ENCODE peak calls at places on chromosomes 5 and 9, in nine cellular contexts. Q, N, T, J, R, Y, I, M and A are unnamed samples.

GRCh38 chr5:159128070-159128507 is 28.4 kb upstream of the EBF1 start:
- DNase-seq in J (no peak), I (no peak), M (no peak), T (no peak), Q (no peak), R (no peak), Y (no peak), N (no peak), A (no peak)

GRCh38 chr9:93807166-93808013 is 147.8 kb downstream of the BARX1 start:
- DNase-seq in M (no peak), Y (no peak), R (no peak), N (peak; percentile 59), I (no peak), Q (no peak), T (no peak), J (no peak), A (no peak)

GRCh38 chr5:91219803-91220371 is 163.2 kb downstream of the ARRDC3 start:
- DNase-seq in R (no peak), N (no peak), T (no peak), J (no peak), I (peak; percentile 20), Y (no peak), Q (no peak), M (peak; percentile 26), A (no peak)

GRCh38 chr5:159174511-159175168 is 34.7 kb downstream of the RNF145 start:
- DNase-seq in T (no peak), I (no peak), R (no peak), Y (no peak), Q (no peak), J (no peak), M (no peak), N (no peak), A (no peak)

GRCh38 chr5:72408602-72409001 is 88.4 kb downstream of the PTCD2 start:
- DNase-seq in J (no peak), M (no peak), Y (no peak), N (no peak), R (no peak), Q (no peak), I (no peak), T (no peak), A (no peak)

GRCh38 chr9:131113655-131114563 is 11.5 kb upstream of the NUP214 start:
- DNase-seq in Q (no peak), R (no peak), I (no peak), J (no peak), N (peak; percentile 67), Y (no peak), T (no peak), M (no peak), A (no peak)

GRCh38 chr5:113382736-113383135 is 52.1 kb downstream of the TSSK1B start:
- DNase-seq in R (no peak), M (no peak), Q (no peak), I (no peak), T (no peak), Y (no peak), J (no peak), N (no peak), A (no peak)

GRCh38 chr9:128913048-128913900 is 7.5 kb upstream of the PHYHD1 start:
- DNase-seq in Q (no peak), T (no peak), M (no peak), R (no peak), J (no peak), Y (no peak), I (no peak), N (no peak), A (no peak)

GRCh38 chr5:112059601-112060135 is 302.7 kb upstream of the NREP start:
- DNase-seq in R (no peak), J (no peak), T (no peak), Q (no peak), Y (no peak), I (no peak), N (no peak), M (no peak), A (no peak)

GRCh38 chr5:127337876-127338275 is 47.3 kb downstream of the MEGF10 start:
- DNase-seq in M (no peak), I (no peak), R (no peak), T (no peak), J (no peak), Y (no peak), N (no peak), Q (no peak), A (no peak)

GRCh38 chr9:133729646-133730281 is 8.4 kb downstream of the SARDH start:
- DNase-seq in R (no peak), Y (no peak), T (no peak), Q (no peak), J (no peak), N (no peak), I (no peak), M (no peak), A (no peak)

GRCh38 chr5:62600560-62601252 is 22.1 kb downstream of the LRRC70 start:
- DNase-seq in I (no peak), R (no peak), M (no peak), T (no peak), Y (no peak), N (no peak), J (no peak), Q (no peak), A (no peak)

GRCh38 chr9:34746526-34746925 is 36.6 kb upstream of the CCL21 start:
- DNase-seq in I (no peak), Y (no peak), N (no peak), R (no peak), J (no peak), M (no peak), T (no peak), Q (no peak), A (no peak)

GRCh38 chr5:178319541-178320041 is 87.0 kb upstream of the PHYKPL start:
- DNase-seq in J (no peak), T (no peak), Q (no peak), I (no peak), N (peak; percentile 62), M (no peak), Y (no peak), R (no peak), A (no peak)
- H3K36me3 ChIP-seq in J (no peaks in the 10 kb centered on the region), T (no peaks in the 10 kb centered on the region), Q (no peaks in the 10 kb centered on the region), I (no peaks in the 10 kb centered on the region), N (no peaks in the 10 kb centered on the region), M (no peaks in the 10 kb centered on the region), Y (no peaks in the 10 kb centered on the region), R (no peaks in the 10 kb centered on the region), A (no peaks in the 10 kb centered on the region)

GRCh38 chr5:1502737-1503120 is 21.0 kb downstream of the LPCAT1 start:
- DNase-seq in M (no peak), Y (no peak), J (no peak), I (no peak), Q (no peak), R (no peak), N (no peak), T (no peak), A (no peak)
- H3K4me1 ChIP-seq in M (no peaks in the 10 kb centered on the region), Y (peaks cover 57% of the 10 kb centered on the region), J (peaks cover 23% of the 10 kb centered on the region), I (peaks cover 2% of the 10 kb centered on the region), Q (no peaks in the 10 kb centered on the region), R (peaks cover 16% of the 10 kb centered on the region), N (no peaks in the 10 kb centered on the region), T (peaks cover 9% of the 10 kb centered on the region), A (peaks cover 5% of the 10 kb centered on the region)

GRCh38 chr9:5813837-5814236 is 19.1 kb downstream of the ERMP1 start:
- DNase-seq in R (no peak), Q (no peak), Y (no peak), M (no peak), T (no peak), J (no peak), N (no peak), I (peak; percentile 24), A (no peak)
- H3K36me3 ChIP-seq in R (no peaks in the 10 kb centered on the region), Q (no peaks in the 10 kb centered on the region), Y (no peaks in the 10 kb centered on the region), M (peaks cover 8% of the 10 kb centered on the region), T (peaks cover 27% of the 10 kb centered on the region), J (peaks cover 14% of the 10 kb centered on the region), N (no peaks in the 10 kb centered on the region), I (no peaks in the 10 kb centered on the region), A (no peaks in the 10 kb centered on the region)

GRCh38 chr9:132324425-132324824 is 30.4 kb downstream of the SETX start:
- DNase-seq in M (no peak), Q (no peak), J (no peak), Y (no peak), N (no peak), I (no peak), R (no peak), T (no peak), A (no peak)
- H3K4me1 ChIP-seq in M (no peaks in the 10 kb centered on the region), Q (peaks cover 6% of the 10 kb centered on the region), J (peaks cover 7% of the 10 kb centered on the region), Y (peaks cover 10% of the 10 kb centered on the region), N (no peaks in the 10 kb centered on the region), I (no peaks in the 10 kb centered on the region), R (peaks cover 4% of the 10 kb centered on the region), T (no peaks in the 10 kb centered on the region), A (no peaks in the 10 kb centered on the region)

GRCh38 chr9:124040186-124040920 is 28.8 kb downstream of the LHX2 start:
- DNase-seq in R (no peak), M (no peak), I (no peak), N (no peak), J (no peak), T (no peak), Y (no peak), Q (no peak), A (no peak)
- H3K36me3 ChIP-seq in R (no peaks in the 10 kb centered on the region), M (no peaks in the 10 kb centered on the region), I (no peaks in the 10 kb centered on the region), N (no peaks in the 10 kb centered on the region), J (no peaks in the 10 kb centered on the region), T (no peaks in the 10 kb centered on the region), Y (no peaks in the 10 kb centered on the region), Q (no peaks in the 10 kb centered on the region), A (no peaks in the 10 kb centered on the region)

GRCh38 chr5:143397302-143398052 is 6.0 kb downstream of the NR3C1 start:
- DNase-seq in R (no peak), M (no peak), Q (no peak), J (no peak), N (no peak), T (no peak), I (no peak), Y (no peak), A (no peak)

GRCh38 chr5:143398053-143398355 is 5.5 kb downstream of the NR3C1 start:
- DNase-seq in T (no peak), R (no peak), Q (no peak), J (no peak), Y (no peak), I (no peak), M (no peak), N (no peak), A (no peak)

GRCh38 chr5:143399616-143400540 is 3.6 kb downstream of the NR3C1 start:
- DNase-seq in Q (no peak), M (no peak), Y (no peak), N (no peak), T (no peak), J (no peak), I (no peak), R (no peak), A (no peak)

GRCh38 chr5:143400541-143401252 is 2.8 kb downstream of the NR3C1 start:
- DNase-seq in M (no peak), Q (no peak), T (no peak), Y (peak; percentile 26), I (no peak), N (no peak), R (no peak), J (no peak), A (no peak)

DNA sequence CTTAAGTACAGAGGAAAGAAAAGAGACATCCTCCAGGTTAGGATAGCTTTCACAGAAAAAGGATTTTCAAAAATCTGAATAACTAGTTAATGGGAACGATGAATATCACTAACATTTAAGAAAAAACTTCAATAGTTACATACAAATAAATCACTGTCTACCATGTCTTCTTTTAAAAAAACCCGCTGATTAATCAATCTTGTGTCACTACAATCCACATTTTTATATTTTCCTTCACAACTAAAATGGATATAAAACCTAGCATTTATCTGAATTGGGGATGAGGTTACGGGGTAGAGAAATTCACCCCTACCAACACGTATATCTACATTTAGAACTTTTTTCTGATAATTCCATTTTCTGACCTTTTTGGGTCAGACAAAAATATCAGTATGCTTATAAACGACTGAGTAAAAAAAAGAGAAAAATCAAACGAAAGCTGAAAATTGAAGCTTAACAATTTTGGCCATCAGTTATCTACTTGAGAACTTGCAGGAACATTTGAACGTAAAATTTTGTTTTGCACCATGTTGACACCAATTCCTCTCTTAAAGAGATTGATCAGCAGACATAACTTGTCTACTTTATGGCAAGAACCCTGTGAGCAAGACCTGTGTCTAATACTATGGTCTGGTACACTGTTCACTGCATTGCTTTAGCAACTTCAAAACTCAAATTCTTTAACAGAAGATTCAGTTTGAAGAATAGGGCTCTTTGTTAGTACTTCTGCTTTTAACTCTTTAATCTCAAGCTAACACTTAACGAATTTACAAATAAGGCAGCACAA is 4.8 kb downstream of the NR3C1 start:
- DNase-seq in Q (no peak), J (no peak), M (no peak), T (no peak), I (no peak), R (no peak), Y (no peak), N (no peak), A (no peak)
- H3K4me1 ChIP-seq in Q (peaks cover 74% of the 10 kb centered on the region), J (peaks cover 73% of the 10 kb centered on the region), M (peaks cover 4% of the 10 kb centered on the region), T (no peaks in the 10 kb centered on the region), I (no peaks in the 10 kb centered on the region), R (peaks cover 14% of the 10 kb centered on the region), Y (peaks cover 73% of the 10 kb centered on the region), N (peaks cover 10% of the 10 kb centered on the region), A (no peaks in the 10 kb centered on the region)